ENCODE peak calls at places on chromosomes 7 and 10, in seven cellular contexts. One of them, this sample, is unnamed. For H3K4me1, the result is how much of the 10 kb centered on the place peaks cover.

GRCh38 chr7:30916767-30917166 is 5.1 kb downstream of the AQP1 start:
- DNase-seq in A549: no peak
- DNase-seq in neural progenitor cell: no peak
- DNase-seq in heart left ventricle: no peak
- DNase-seq in body of pancreas: no peak
- DNase-seq in Caco-2: no peak
- DNase-seq in astrocyte: no peak
- DNase-seq in this sample: peak

GRCh38 chr10:26437637-26438461 is at the start of gene APBB1IP:
- DNase-seq in A549: no peak
- DNase-seq in neural progenitor cell: peak
- DNase-seq in heart left ventricle: peak
- DNase-seq in body of pancreas: peak
- DNase-seq in Caco-2: no peak
- DNase-seq in astrocyte: no peak
- DNase-seq in this sample: peak

GRCh38 chr7:81484266-81484665 is 285.6 kb downstream of the HGF start:
- DNase-seq in A549: no peak
- DNase-seq in neural progenitor cell: peak
- DNase-seq in heart left ventricle: peak
- DNase-seq in body of pancreas: peak
- DNase-seq in Caco-2: no peak
- DNase-seq in astrocyte: peak
- DNase-seq in this sample: no peak

GRCh38 chr7:28725911-28726310 is 232.2 kb downstream of the TRIL start:
- DNase-seq in A549: no peak
- DNase-seq in neural progenitor cell: no peak
- DNase-seq in heart left ventricle: no peak
- DNase-seq in body of pancreas: no peak
- DNase-seq in Caco-2: no peak
- DNase-seq in astrocyte: peak
- DNase-seq in this sample: no peak

GRCh38 chr7:151677581-151678226 is 158.0 kb upstream of the RHEB start:
- DNase-seq in A549: no peak
- DNase-seq in neural progenitor cell: no peak
- DNase-seq in heart left ventricle: no peak
- DNase-seq in body of pancreas: peak
- DNase-seq in Caco-2: no peak
- DNase-seq in astrocyte: no peak
- DNase-seq in this sample: no peak

GRCh38 chr7:32347244-32347828 is 142.8 kb downstream of the LSM5 start:
- DNase-seq in A549: peak
- DNase-seq in neural progenitor cell: peak
- DNase-seq in heart left ventricle: no peak
- DNase-seq in body of pancreas: no peak
- DNase-seq in Caco-2: no peak
- DNase-seq in astrocyte: no peak
- DNase-seq in this sample: no peak

GRCh38 chr10:47358457-47358856 is 10.3 kb downstream of the RBP3 start:
- DNase-seq in A549: no peak
- DNase-seq in neural progenitor cell: no peak
- DNase-seq in heart left ventricle: no peak
- DNase-seq in body of pancreas: no peak
- DNase-seq in Caco-2: peak
- DNase-seq in astrocyte: no peak
- DNase-seq in this sample: no peak

GRCh38 chr7:371119-371778 is 81.3 kb downstream of the FOXL3 start:
- DNase-seq in A549: peak
- DNase-seq in neural progenitor cell: no peak
- DNase-seq in heart left ventricle: peak
- DNase-seq in body of pancreas: peak
- DNase-seq in Caco-2: peak
- DNase-seq in astrocyte: no peak
- DNase-seq in this sample: no peak

GRCh38 chr7:10412426-10413019 is 561.1 kb upstream of the PHF14 start:
- DNase-seq in A549: peak
- DNase-seq in neural progenitor cell: peak
- DNase-seq in heart left ventricle: no peak
- DNase-seq in body of pancreas: peak
- DNase-seq in Caco-2: no peak
- DNase-seq in astrocyte: peak
- DNase-seq in this sample: no peak

GRCh38 chr7:99379043-99379577 is 4.6 kb downstream of the ARPC1B start:
- DNase-seq in A549: no peak
- DNase-seq in neural progenitor cell: no peak
- DNase-seq in heart left ventricle: peak
- DNase-seq in body of pancreas: peak
- DNase-seq in Caco-2: no peak
- DNase-seq in astrocyte: peak
- DNase-seq in this sample: peak

GRCh38 chr7:79434098-79434497 is 19.4 kb downstream of the MAGI2 start:
- DNase-seq in A549: no peak
- DNase-seq in neural progenitor cell: no peak
- DNase-seq in heart left ventricle: no peak
- DNase-seq in body of pancreas: no peak
- DNase-seq in Caco-2: no peak
- DNase-seq in astrocyte: peak
- DNase-seq in this sample: no peak

GRCh38 chr10:3783721-3784432 is 1.1 kb downstream of the KLF6 start:
- DNase-seq in A549: no peak
- DNase-seq in neural progenitor cell: peak
- DNase-seq in heart left ventricle: peak
- DNase-seq in body of pancreas: peak
- DNase-seq in Caco-2: peak
- DNase-seq in astrocyte: peak
- DNase-seq in this sample: no peak

GRCh38 chr10:131533846-131534526 is 222.5 kb upstream of the TCERG1L start:
- DNase-seq in A549: no peak
- DNase-seq in neural progenitor cell: no peak
- DNase-seq in heart left ventricle: no peak
- DNase-seq in body of pancreas: no peak
- DNase-seq in Caco-2: no peak
- DNase-seq in astrocyte: no peak
- DNase-seq in this sample: no peak

GRCh38 chr7:73701357-73701995 is 18.0 kb downstream of the STX1A start:
- DNase-seq in A549: peak
- DNase-seq in neural progenitor cell: peak
- DNase-seq in heart left ventricle: no peak
- DNase-seq in body of pancreas: peak
- DNase-seq in Caco-2: peak
- DNase-seq in astrocyte: peak
- DNase-seq in this sample: no peak

GRCh38 chr7:81447351-81447952 is 322.4 kb downstream of the HGF start:
- DNase-seq in A549: peak
- DNase-seq in neural progenitor cell: peak
- DNase-seq in heart left ventricle: no peak
- DNase-seq in body of pancreas: no peak
- DNase-seq in Caco-2: peak
- DNase-seq in astrocyte: peak
- DNase-seq in this sample: no peak

GRCh38 chr10:44862006-44862751 is 49.0 kb upstream of the TMEM72 start:
- DNase-seq in A549: no peak
- DNase-seq in neural progenitor cell: no peak
- DNase-seq in heart left ventricle: no peak
- DNase-seq in body of pancreas: no peak
- DNase-seq in Caco-2: no peak
- DNase-seq in astrocyte: no peak
- DNase-seq in this sample: no peak

GRCh38 chr10:59625842-59626522 is 83.7 kb downstream of the SLC16A9 start:
- DNase-seq in A549: peak
- DNase-seq in neural progenitor cell: peak
- DNase-seq in heart left ventricle: peak
- DNase-seq in body of pancreas: peak
- DNase-seq in Caco-2: peak
- DNase-seq in astrocyte: peak
- DNase-seq in this sample: no peak

GRCh38 chr10:120684211-120684610 is 167.0 kb upstream of the WDR11 start:
- DNase-seq in A549: no peak
- DNase-seq in neural progenitor cell: no peak
- DNase-seq in heart left ventricle: no peak
- DNase-seq in body of pancreas: no peak
- DNase-seq in Caco-2: no peak
- DNase-seq in astrocyte: no peak
- DNase-seq in this sample: no peak

GRCh38 chr7:158007697-158008257 is 579.8 kb downstream of the PTPRN2 start:
- DNase-seq in A549: no peak
- DNase-seq in neural progenitor cell: no peak
- DNase-seq in heart left ventricle: no peak
- DNase-seq in body of pancreas: no peak
- DNase-seq in Caco-2: no peak
- DNase-seq in astrocyte: no peak
- DNase-seq in this sample: no peak

GRCh38 chr10:132994811-132995210 is 52.4 kb upstream of the CFAP46 start:
- DNase-seq in A549: no peak
- DNase-seq in neural progenitor cell: no peak
- DNase-seq in heart left ventricle: no peak
- DNase-seq in body of pancreas: no peak
- DNase-seq in Caco-2: no peak
- DNase-seq in astrocyte: no peak
- DNase-seq in this sample: no peak

DNA sequence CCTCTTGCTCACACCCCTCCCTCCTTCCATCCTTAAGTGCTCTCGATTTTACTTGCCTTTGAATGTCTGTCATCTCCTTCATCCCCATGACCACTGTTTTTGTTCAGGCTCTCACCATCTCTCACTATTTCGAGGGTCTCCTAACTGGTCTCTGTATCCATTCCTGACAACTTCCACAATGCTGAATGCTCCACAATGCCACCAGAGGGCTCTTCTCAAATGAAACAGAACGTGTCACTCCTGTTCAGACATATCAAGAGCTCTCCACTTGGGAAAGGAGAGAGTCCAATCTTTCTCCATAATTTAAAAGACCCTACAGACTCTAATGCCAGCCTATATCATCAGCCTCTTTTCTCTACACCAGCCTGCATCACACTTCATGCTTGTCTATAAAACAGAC is 9.0 kb upstream of the SLC13A1 start:
- DNase-seq in A549: no peak
- DNase-seq in neural progenitor cell: peak
- DNase-seq in heart left ventricle: no peak
- DNase-seq in body of pancreas: peak
- DNase-seq in Caco-2: no peak
- DNase-seq in astrocyte: no peak
- DNase-seq in this sample: no peak
- TF ChIP-seq CTCF in A549: no peak
- TF ChIP-seq CTCF in neural progenitor cell: peak
- TF ChIP-seq CTCF in heart left ventricle: no peak
- TF ChIP-seq CTCF in body of pancreas: no peak
- TF ChIP-seq CTCF in Caco-2: peak
- TF ChIP-seq CTCF in astrocyte: no peak
- TF ChIP-seq CTCF in this sample: no peak

GRCh38 chr10:100744136-100744979 is 1.0 kb upstream of the PAX2 start:
- DNase-seq in A549: peak
- DNase-seq in neural progenitor cell: peak
- DNase-seq in heart left ventricle: no peak
- DNase-seq in body of pancreas: no peak
- DNase-seq in Caco-2: no peak
- DNase-seq in astrocyte: no peak
- DNase-seq in this sample: no peak
- H3K4me1 ChIP-seq in A549: under half
- H3K4me1 ChIP-seq in neural progenitor cell: half or more
- H3K4me1 ChIP-seq in heart left ventricle: under half
- H3K4me1 ChIP-seq in body of pancreas: half or more
- H3K4me1 ChIP-seq in Caco-2: under half
- H3K4me1 ChIP-seq in astrocyte: under half
- H3K4me1 ChIP-seq in this sample: under half

DNA sequence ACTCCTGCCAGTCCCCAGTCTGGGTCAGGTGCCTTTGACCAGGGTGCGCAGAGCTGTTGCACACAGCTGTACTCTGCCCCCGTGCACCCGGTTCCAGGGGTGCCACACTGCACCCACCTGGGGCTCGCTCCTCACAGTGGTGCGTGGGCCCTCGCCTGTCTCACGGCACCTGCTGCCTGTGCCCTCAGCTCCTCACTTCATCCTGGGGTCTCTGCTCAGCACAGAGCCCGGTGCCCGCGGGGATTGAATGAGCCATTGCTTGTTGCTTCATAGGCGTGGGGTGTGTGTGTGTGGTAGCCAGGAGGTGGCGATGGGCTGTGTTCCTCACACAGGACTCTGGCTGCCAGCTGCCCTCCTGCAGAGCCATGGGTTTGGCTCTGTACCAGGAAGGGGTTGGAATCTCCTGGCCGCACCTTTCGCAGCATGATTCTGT is 18.5 kb downstream of the EIF3B start:
- DNase-seq in A549: no peak
- DNase-seq in neural progenitor cell: no peak
- DNase-seq in heart left ventricle: no peak
- DNase-seq in body of pancreas: peak
- DNase-seq in Caco-2: no peak
- DNase-seq in astrocyte: no peak
- DNase-seq in this sample: no peak
- TF ChIP-seq CTCF in A549: no peak
- TF ChIP-seq CTCF in neural progenitor cell: no peak
- TF ChIP-seq CTCF in heart left ventricle: no peak
- TF ChIP-seq CTCF in body of pancreas: no peak
- TF ChIP-seq CTCF in Caco-2: no peak
- TF ChIP-seq CTCF in astrocyte: no peak
- TF ChIP-seq CTCF in this sample: no peak

GRCh38 chr10:79181680-79182079 is 112.9 kb downstream of the ZMIZ1 start:
- DNase-seq in A549: no peak
- DNase-seq in neural progenitor cell: peak
- DNase-seq in heart left ventricle: no peak
- DNase-seq in body of pancreas: no peak
- DNase-seq in Caco-2: no peak
- DNase-seq in astrocyte: no peak
- DNase-seq in this sample: no peak
- H3K4me1 ChIP-seq in A549: half or more
- H3K4me1 ChIP-seq in neural progenitor cell: half or more
- H3K4me1 ChIP-seq in heart left ventricle: half or more
- H3K4me1 ChIP-seq in body of pancreas: half or more
- H3K4me1 ChIP-seq in Caco-2: under half
- H3K4me1 ChIP-seq in astrocyte: half or more
- H3K4me1 ChIP-seq in this sample: half or more

GRCh38 chr7:155571581-155572345 is 25.4 kb upstream of the CNPY1 start:
- DNase-seq in A549: no peak
- DNase-seq in neural progenitor cell: no peak
- DNase-seq in heart left ventricle: no peak
- DNase-seq in body of pancreas: no peak
- DNase-seq in Caco-2: no peak
- DNase-seq in astrocyte: no peak
- DNase-seq in this sample: no peak
- TF ChIP-seq CTCF in A549: no peak
- TF ChIP-seq CTCF in neural progenitor cell: no peak
- TF ChIP-seq CTCF in heart left ventricle: no peak
- TF ChIP-seq CTCF in body of pancreas: no peak
- TF ChIP-seq CTCF in Caco-2: no peak
- TF ChIP-seq CTCF in astrocyte: no peak
- TF ChIP-seq CTCF in this sample: no peak

GRCh38 chr10:83657487-83657886 is 481.8 kb upstream of the GHITM start:
- DNase-seq in A549: no peak
- DNase-seq in neural progenitor cell: no peak
- DNase-seq in heart left ventricle: no peak
- DNase-seq in body of pancreas: no peak
- DNase-seq in Caco-2: no peak
- DNase-seq in astrocyte: no peak
- DNase-seq in this sample: no peak

GRCh38 chr10:83654689-83655088 is 484.6 kb upstream of the GHITM start:
- DNase-seq in A549: no peak
- DNase-seq in neural progenitor cell: no peak
- DNase-seq in heart left ventricle: no peak
- DNase-seq in body of pancreas: no peak
- DNase-seq in Caco-2: no peak
- DNase-seq in astrocyte: no peak
- DNase-seq in this sample: no peak

GRCh38 chr10:83656924-83657323 is 482.4 kb upstream of the GHITM start:
- DNase-seq in A549: no peak
- DNase-seq in neural progenitor cell: no peak
- DNase-seq in heart left ventricle: no peak
- DNase-seq in body of pancreas: no peak
- DNase-seq in Caco-2: no peak
- DNase-seq in astrocyte: no peak
- DNase-seq in this sample: no peak
- H3K4me1 ChIP-seq in A549: under half
- H3K4me1 ChIP-seq in neural progenitor cell: under half
- H3K4me1 ChIP-seq in heart left ventricle: under half
- H3K4me1 ChIP-seq in body of pancreas: under half
- H3K4me1 ChIP-seq in Caco-2: under half
- H3K4me1 ChIP-seq in astrocyte: under half
- H3K4me1 ChIP-seq in this sample: under half

This sample was measured in lower lobe of right lung.